ENCODE peak calls at places on chromosomes 5 and 9, in four cellular contexts. U, B, Y and K are unnamed samples.

GRCh38 chr5:176474476-176474875 is 26.3 kb downstream of the FAF2 start:
- DNase-seq in B (peak; percentile 56), U (no peak), Y (no peak), K (no peak)

GRCh38 chr9:81890104-81890503 is 38.1 kb upstream of the SPATA31D4 start:
- DNase-seq in B (no peak), Y (no peak), U (no peak), K (no peak)

GRCh38 chr5:127089206-127089605 is 15.9 kb upstream of the C5orf63 start:
- DNase-seq in B (peak; percentile 57), Y (no peak), U (no peak), K (no peak)

GRCh38 chr5:143108498-143109128 is 294.9 kb downstream of the NR3C1 start:
- DNase-seq in B (no peak), Y (no peak), U (no peak), K (no peak)

GRCh38 chr5:163433271-163433670 is 4.1 kb upstream of the CCNG1 start:
- DNase-seq in U (no peak), B (no peak), Y (no peak), K (no peak)

GRCh38 chr9:117491491-117491890 is 76.6 kb upstream of the ASTN2 start:
- DNase-seq in U (no peak), Y (no peak), B (no peak), K (no peak)

GRCh38 chr5:138459311-138459710 is 6.0 kb upstream of the EGR1 start:
- DNase-seq in Y (no peak), U (no peak), B (no peak), K (no peak)

GRCh38 chr9:99140685-99141314 is 35.9 kb downstream of the TGFBR1 start:
- DNase-seq in B (peak; percentile 67), Y (peak; percentile 21), U (no peak), K (peak; percentile 64)

GRCh38 chr9:89450213-89450612 is 47.7 kb downstream of the SEMA4D start:
- DNase-seq in Y (no peak), U (no peak), B (no peak), K (no peak)

GRCh38 chr5:634191-634590 is 22.1 kb downstream of the CEP72 start:
- DNase-seq in Y (no peak), B (no peak), U (no peak), K (no peak)

GRCh38 chr5:6159864-6160199 is 218.5 kb downstream of the MED10 start:
- DNase-seq in U (no peak), B (no peak), Y (no peak), K (no peak)

GRCh38 chr5:59236448-59236847 is 653.6 kb downstream of the RAB3C start:
- DNase-seq in B (no peak), Y (no peak), U (no peak), K (no peak)

GRCh38 chr9:4987996-4988421 is 2.9 kb downstream of the JAK2 start:
- DNase-seq in B (peak; percentile 66), Y (no peak), U (peak; percentile 66), K (peak; percentile 61)

GRCh38 chr5:157463621-157464407 is 3.8 kb downstream of the NIPAL4 start:
- DNase-seq in U (no peak), B (peak; percentile 57), Y (no peak), K (no peak)

GRCh38 chr9:117917873-117918272 is 213.7 kb downstream of the TLR4 start:
- DNase-seq in Y (no peak), B (no peak), U (no peak), K (no peak)

GRCh38 chr5:141513021-141513626 is 24.2 kb downstream of the PCDHGC5 start:
- DNase-seq in Y (no peak), B (peak; percentile 59), U (no peak), K (no peak)

GRCh38 chr5:51495672-51496071 is 112.4 kb downstream of the ISL1 start:
- DNase-seq in U (no peak), Y (no peak), B (peak; percentile 6), K (no peak)

GRCh38 chr5:34918025-34918424 is 2.5 kb downstream of the BRIX1 start:
- DNase-seq in U (no peak), B (no peak), Y (no peak), K (no peak)

GRCh38 chr5:106435185-106435584 is 1235.6 kb downstream of the EFNA5 start:
- DNase-seq in B (no peak), U (no peak), Y (no peak), K (no peak)

GRCh38 chr9:136225748-136226679 is 19.6 kb downstream of the QSOX2 start:
- DNase-seq in U (peak; percentile 31), Y (peak; percentile 44), B (peak; percentile 31), K (peak; percentile 77)

GRCh38 chr9:133673260-133673658 is 37.1 kb downstream of the DBH start:
- DNase-seq in Y (no peak), U (no peak), B (no peak), K (no peak)

GRCh38 chr5:133489632-133490031 is 122.7 kb downstream of the FSTL4 start:
- DNase-seq in B (no peak), U (no peak), Y (no peak), K (no peak)

GRCh38 chr5:14178671-14179211 is 35.6 kb downstream of the TRIO start:
- DNase-seq in U (no peak), B (peak; percentile 95), Y (peak; percentile 31), K (no peak)

GRCh38 chr5:163727028-163727427 is 221.6 kb downstream of the MAT2B start:
- DNase-seq in Y (no peak), U (peak; percentile 20), B (no peak), K (no peak)

GRCh38 chr5:54295658-54296276 is 14.6 kb downstream of the ARL15 start:
- DNase-seq in U (no peak), Y (no peak), B (no peak), K (no peak)

GRCh38 chr5:54292866-54293265 is 17.5 kb downstream of the ARL15 start:
- DNase-seq in U (no peak), Y (no peak), B (no peak), K (peak; percentile 55)

GRCh38 chr5:54294097-54294667 is 16.2 kb downstream of the ARL15 start:
- DNase-seq in Y (no peak), U (no peak), B (no peak), K (peak; percentile 48)

GRCh38 chr5:54298947-54299346 is 11.4 kb downstream of the ARL15 start:
- DNase-seq in B (no peak), U (no peak), Y (no peak), K (no peak)

GRCh38 chr5:54296386-54296785 is 14.0 kb downstream of the ARL15 start:
- DNase-seq in Y (no peak), B (no peak), U (no peak), K (no peak)
- TF ChIP-seq CHD1 in Y (no peak), B (no peak), U (no peak), K (no peak)

DNA sequence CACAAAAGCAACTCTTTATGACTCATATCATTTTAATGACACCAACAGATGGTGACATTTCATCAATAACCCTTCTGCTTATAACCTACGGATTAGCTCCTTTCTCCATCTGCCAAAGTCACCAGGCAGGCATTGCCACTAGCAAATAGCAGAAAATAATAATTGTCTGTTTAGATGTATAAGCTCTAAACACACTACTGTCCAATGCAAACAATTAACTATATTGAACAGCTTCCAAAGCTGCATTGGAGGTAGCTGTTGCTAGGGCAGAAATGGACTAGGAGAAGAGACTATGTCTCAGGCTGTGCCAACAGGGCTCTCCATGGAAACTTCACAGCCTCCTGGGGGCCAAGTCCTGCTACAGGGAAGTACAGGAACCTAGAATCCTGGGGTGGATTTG is 143.9 kb downstream of the ACER2 start:
- DNase-seq in Y (no peak), U (no peak), B (no peak), K (no peak)
- TF ChIP-seq CHD1 in Y (no peak), U (no peak), B (no peak), K (no peak)

DNA sequence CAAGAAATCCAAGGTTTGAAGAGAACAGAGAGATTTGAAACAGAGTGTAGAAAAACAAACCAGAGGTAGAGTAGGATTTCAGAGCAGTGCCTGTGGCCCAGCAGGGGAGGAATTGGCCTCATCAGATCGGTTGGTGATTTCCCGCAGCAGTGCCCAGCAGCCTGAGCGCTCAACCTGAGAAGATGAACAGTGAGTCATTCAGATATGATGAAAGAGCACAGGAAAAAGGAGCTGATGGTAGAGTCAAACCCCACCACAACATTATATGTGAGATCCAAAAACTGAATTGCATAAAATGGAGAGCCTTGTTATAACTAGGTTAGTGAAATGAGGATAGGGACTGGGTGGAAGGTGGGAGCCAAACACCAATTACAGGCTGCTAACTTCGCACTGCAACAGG is 248.9 kb downstream of the PIK3R1 start:
- DNase-seq in B (peak; percentile 36), U (no peak), Y (no peak), K (no peak)
- TF ChIP-seq CHD1 in B (no peak), U (no peak), Y (no peak), K (no peak)

GRCh38 chr5:90561766-90562165 is 3.2 kb downstream of the ADGRV1 start:
- DNase-seq in Y (no peak), B (no peak), U (no peak), K (no peak)

GRCh38 chr5:90558344-90559192 is at the start of gene ADGRV1:
- DNase-seq in U (no peak), B (peak; percentile 1), Y (peak; percentile 97), K (peak; percentile 77)

GRCh38 chr5:90563161-90563560 is 4.6 kb downstream of the ADGRV1 start:
- DNase-seq in B (no peak), U (no peak), Y (no peak), K (no peak)

GRCh38 chr5:90562331-90562730 is 3.7 kb downstream of the ADGRV1 start:
- DNase-seq in B (no peak), Y (no peak), U (no peak), K (no peak)

DNA sequence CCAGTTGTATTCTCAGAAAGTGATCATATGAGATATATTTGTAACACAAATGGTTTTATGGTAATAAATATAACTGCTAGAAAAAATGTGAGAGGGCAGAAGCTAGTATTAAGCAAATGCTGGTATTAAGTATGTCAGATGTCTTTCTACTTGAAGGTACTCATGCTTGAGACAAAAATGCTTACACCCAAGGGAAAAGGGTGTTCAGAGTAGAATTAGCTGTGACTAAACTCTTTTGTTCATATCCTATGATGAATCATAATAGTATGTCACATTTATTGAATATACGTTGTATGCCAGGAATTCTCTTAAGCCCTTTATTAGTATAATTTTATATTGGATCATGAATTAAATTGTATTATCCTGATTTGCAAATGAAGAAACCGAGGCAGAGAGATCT is 2.2 kb downstream of the ADGRV1 start:
- DNase-seq in Y (no peak), B (no peak), U (no peak), K (no peak)
- TF ChIP-seq CHD1 in Y (no peak), B (no peak), U (no peak), K (no peak)